ENCODE peak calls at places on chromosomes 13 and 19, in seven cellular contexts. N is H54; Q is ACHN; W is psoas muscle; A is ELF-1; L is activated naive CD4-positive, alpha-beta T cell; P is GM13977. R is an unnamed sample.

GRCh38 chr13:38369058-38369457 is 19.4 kb downstream of the UFM1 start:
- DNase-seq in N (no peak), Q (no peak), W (no peak), A (no peak), L (no peak), P (no peak), R (no peak)

GRCh38 chr19:6551607-6552450 is 21.0 kb downstream of the TNFSF9 start:
- DNase-seq in N (no peak), Q (no peak), W (no peak), A (no peak), L (no peak), P (peak; percentile 79), R (no peak)

GRCh38 chr13:100513987-100514670 is 74.5 kb downstream of the GGACT start:
- DNase-seq in N (no peak), Q (no peak), W (no peak), A (no peak), L (no peak), P (no peak), R (no peak)

GRCh38 chr13:44819245-44819644 is 170.0 kb downstream of the NUFIP1 start:
- DNase-seq in N (peak; percentile 27), Q (peak; percentile 36), W (no peak), A (no peak), L (no peak), P (peak; percentile 31), R (peak; percentile 70)

GRCh38 chr13:44719857-44720671 is 143.9 kb upstream of the TSC22D1 start:
- DNase-seq in N (no peak), Q (peak; percentile 98), W (no peak), A (no peak), L (no peak), P (no peak), R (peak; percentile 82)

GRCh38 chr13:81800433-81800832 is 1459.5 kb upstream of the SPRY2 start:
- DNase-seq in N (no peak), Q (no peak), W (no peak), A (no peak), L (no peak), P (no peak), R (no peak)

GRCh38 chr19:49950956-49951526 is 9.9 kb downstream of the SIGLEC11 start:
- DNase-seq in N (no peak), Q (no peak), W (no peak), A (no peak), L (no peak), P (no peak), R (no peak)

GRCh38 chr19:6481541-6482342 is at the start of gene DENND1C:
- DNase-seq in N (peak; percentile 46), Q (peak; percentile 39), W (peak; percentile 36), A (peak; percentile 57), L (no peak), P (peak; percentile 78), R (no peak)

GRCh38 chr13:73870970-73871935 is 263.0 kb downstream of the KLF12 start:
- DNase-seq in N (no peak), Q (no peak), W (no peak), A (peak; percentile 26), L (no peak), P (no peak), R (peak; percentile 97)

GRCh38 chr13:37187110-37187509 is 81.6 kb upstream of the CSNK1A1L start:
- DNase-seq in N (no peak), Q (no peak), W (no peak), A (no peak), L (no peak), P (no peak), R (peak; percentile 38)

GRCh38 chr13:42396501-42396900 is 124.5 kb downstream of the AKAP11 start:
- DNase-seq in N (no peak), Q (no peak), W (no peak), A (no peak), L (no peak), P (no peak), R (no peak)

GRCh38 chr19:4914736-4915501 is 5.6 kb downstream of the UHRF1 start:
- DNase-seq in N (peak; percentile 86), Q (peak; percentile 81), W (no peak), A (peak; percentile 66), L (peak; percentile 28), P (peak; percentile 62), R (peak; percentile 90)

GRCh38 chr13:64527561-64527960 is 2702.6 kb downstream of the PCDH9 start:
- DNase-seq in N (no peak), Q (no peak), W (no peak), A (no peak), L (no peak), P (no peak), R (no peak)

GRCh38 chr13:92197669-92198068 is 799.2 kb downstream of the GPC5 start:
- DNase-seq in N (no peak), Q (no peak), W (no peak), A (no peak), L (no peak), P (no peak), R (peak; percentile 7)

GRCh38 chr19:36009220-36009619 is 607 bp upstream of the SYNE4 start:
- DNase-seq in N (no peak), Q (peak; percentile 55), W (peak; percentile 78), A (no peak), L (no peak), P (peak; percentile 82), R (peak; percentile 40)

GRCh38 chr13:111020021-111020420 is 95.1 kb upstream of the ARHGEF7 start:
- DNase-seq in N (no peak), Q (no peak), W (no peak), A (no peak), L (no peak), P (no peak), R (no peak)

R was measured in brain microvascular endothelial cell.